ENCODE peak calls at places on chromosomes 3 and 15, in nine cellular contexts. L is astrocyte, U is endothelial cell of umbilical vein, A is A549, S is left ventricle myocardium inferior, F is nephron progenitor cell, Z is endothelial cell, Q is heart left ventricle, R is tibial nerve. T is an unnamed sample.
A peak's percentile ranks its signal among the peaks of the same experiment; 100 is the strongest.

GRCh38 chr15:80015156-80015555 is 44.2 kb upstream of the BCL2A1 start:
- DNase-seq in Z (no peak), F (no peak), L (no peak), R (no peak), S (no peak), A (no peak), Q (no peak), U (no peak), T (no peak)

GRCh38 chr3:169668081-169668956 is 4.8 kb upstream of the MECOM start:
- DNase-seq in L (peak; percentile 28), Q (peak; percentile 37), A (peak; percentile 18), F (peak; percentile 70), U (peak; percentile 79), S (no peak), Z (peak; percentile 55), R (no peak), T (peak; percentile 68)

GRCh38 chr3:9732080-9732752 is 681 bp downstream of the BRPF1 start:
- DNase-seq in Q (peak; percentile 49), U (peak; percentile 34), L (no peak), F (peak; percentile 50), S (no peak), A (no peak), R (no peak), Z (peak; percentile 57), T (peak; percentile 73)

GRCh38 chr3:5254281-5255048 is 67.0 kb downstream of the EDEM1 start:
- DNase-seq in L (no peak), S (no peak), Q (no peak), F (no peak), R (no peak), Z (no peak), U (no peak), A (no peak), T (no peak)

GRCh38 chr3:194540268-194540937 is 53.6 kb upstream of the ATP13A3 start:
- DNase-seq in F (no peak), L (no peak), R (no peak), S (peak; percentile 32), A (no peak), Q (peak; percentile 46), U (peak; percentile 42), Z (no peak), T (peak; percentile 60)

GRCh38 chr15:69909719-69910444 is 187.8 kb downstream of the TLE3 start:
- DNase-seq in R (no peak), A (peak; percentile 16), L (no peak), F (no peak), Q (no peak), U (no peak), S (no peak), Z (no peak), T (no peak)

GRCh38 chr3:109050591-109051167 is 67.3 kb downstream of the MORC1 start:
- DNase-seq in S (no peak), L (peak; percentile 1), R (no peak), Q (no peak), Z (no peak), F (peak; percentile 2), U (peak; percentile 23), A (peak; percentile 56), T (no peak)

GRCh38 chr15:99454941-99455795 is 110.6 kb upstream of the MEF2A start:
- DNase-seq in F (no peak), S (peak; percentile 91), Q (peak; percentile 97), Z (no peak), L (peak; percentile 97), R (peak; percentile 64), U (peak; percentile 97), A (peak; percentile 19), T (peak; percentile 89)

GRCh38 chr3:9088431-9089353 is 125.4 kb upstream of the RAD18 start:
- DNase-seq in F (no peak), U (no peak), A (no peak), Z (no peak), Q (no peak), L (peak; percentile 39), S (no peak), R (no peak), T (no peak)

GRCh38 chr3:50675179-50676030 is 678 bp downstream of the DOCK3 start:
- DNase-seq in Z (peak; percentile 65), A (no peak), L (no peak), F (peak; percentile 75), Q (peak; percentile 55), S (peak; percentile 55), R (no peak), U (no peak), T (peak; percentile 59)

GRCh38 chr15:63362196-63362595 is 19.4 kb downstream of the CA12 start:
- DNase-seq in Q (peak; percentile 78), A (no peak), Z (no peak), F (peak; percentile 14), U (no peak), S (peak; percentile 63), L (peak; percentile 45), R (no peak), T (no peak)

GRCh38 chr3:18758047-18758704 is 333.0 kb upstream of the SATB1 start:
- DNase-seq in Z (peak; percentile 41), F (peak; percentile 15), L (no peak), Q (no peak), S (no peak), U (no peak), A (peak; percentile 50), R (no peak), T (no peak)

GRCh38 chr15:29571728-29572454 is 250.4 kb downstream of the TJP1 start:
- DNase-seq in Z (peak; percentile 42), S (no peak), A (peak; percentile 19), L (no peak), Q (no peak), F (no peak), R (no peak), U (peak; percentile 52), T (no peak)

GRCh38 chr3:100401674-100402036 is 316 bp downstream of the LNP1 start:
- DNase-seq in U (no peak), S (peak; percentile 28), A (no peak), L (peak; percentile 55), Q (peak; percentile 27), Z (peak; percentile 28), F (peak; percentile 37), R (no peak), T (peak; percentile 52)

GRCh38 chr3:152302521-152303021 is 33.8 kb downstream of the MBNL1 start:
- DNase-seq in Z (no peak), L (peak; percentile 91), R (no peak), U (peak; percentile 24), F (no peak), A (peak; percentile 29), Q (peak; percentile 74), S (peak; percentile 54), T (peak; percentile 70)

GRCh38 chr3:118401887-118402286 is 632.8 kb downstream of the IGSF11 start:
- DNase-seq in A (no peak), S (no peak), F (no peak), U (no peak), R (no peak), L (no peak), Q (no peak), Z (no peak), T (no peak)
- TF ChIP-seq CTCF in A (no peak), S (no peak), F (no peak), U (no peak), R (no peak), L (no peak), Q (no peak), Z (no peak), T (no peak)

GRCh38 chr3:159675285-159675684 is 313.4 kb upstream of the IL12A start:
- DNase-seq in R (no peak), S (no peak), U (no peak), F (no peak), Q (no peak), L (no peak), Z (no peak), A (no peak), T (no peak)

GRCh38 chr3:159669024-159669476 is 319.6 kb upstream of the IL12A start:
- DNase-seq in A (peak; percentile 93), Z (no peak), R (no peak), F (no peak), Q (no peak), L (peak; percentile 44), S (no peak), U (peak; percentile 33), T (no peak)

GRCh38 chr3:159669753-159670152 is 318.9 kb upstream of the IL12A start:
- DNase-seq in R (no peak), Z (no peak), A (peak; percentile 12), L (peak; percentile 39), U (no peak), Q (no peak), S (no peak), F (no peak), T (no peak)

GRCh38 chr3:159674583-159674982 is 314.1 kb upstream of the IL12A start:
- DNase-seq in U (no peak), L (no peak), A (no peak), Z (no peak), S (no peak), R (no peak), Q (no peak), F (no peak), T (no peak)

GRCh38 chr3:159672728-159673471 is 315.7 kb upstream of the IL12A start:
- DNase-seq in S (no peak), Z (no peak), A (peak; percentile 16), Q (no peak), F (no peak), L (no peak), R (no peak), U (no peak), T (no peak)
- TF ChIP-seq CTCF in S (no peak), Z (peak; percentile 18), A (no peak), Q (no peak), F (no peak), L (peak; percentile 29), R (no peak), U (no peak), T (no peak)

GRCh38 chr3:147384210-147385058 is 21.9 kb downstream of the ZIC4 start:
- DNase-seq in Q (no peak), A (no peak), R (no peak), L (no peak), S (no peak), Z (peak; percentile 69), U (no peak), F (peak; percentile 59), T (no peak)
- TF ChIP-seq CTCF in Q (no peak), A (no peak), R (no peak), L (no peak), S (no peak), Z (peak; percentile 56), U (peak; percentile 32), F (peak; percentile 53), T (no peak)

GRCh38 chr3:45677841-45678240 is 11.4 kb upstream of the SACM1L start:
- DNase-seq in R (no peak), L (no peak), U (no peak), S (no peak), F (no peak), Q (no peak), Z (no peak), A (no peak), T (no peak)

GRCh38 chr3:45677045-45677436 is 12.2 kb upstream of the SACM1L start:
- DNase-seq in F (no peak), Z (peak; percentile 25), R (no peak), L (no peak), U (no peak), S (no peak), A (peak; percentile 33), Q (no peak), T (no peak)

GRCh38 chr3:45673273-45673672 is 15.9 kb upstream of the SACM1L start:
- DNase-seq in S (no peak), Q (no peak), F (no peak), L (no peak), U (no peak), A (no peak), R (no peak), Z (no peak), T (no peak)

GRCh38 chr3:45679805-45680204 is 9.4 kb upstream of the SACM1L start:
- DNase-seq in Q (no peak), S (no peak), F (no peak), Z (no peak), L (no peak), R (no peak), U (no peak), A (no peak), T (no peak)

GRCh38 chr3:45676248-45677044 is 12.8 kb upstream of the SACM1L start:
- DNase-seq in L (no peak), U (no peak), Z (peak; percentile 18), R (no peak), A (no peak), F (no peak), S (no peak), Q (no peak), T (no peak)
- TF ChIP-seq CTCF in L (no peak), U (no peak), Z (no peak), R (no peak), A (no peak), F (no peak), S (no peak), Q (no peak), T (no peak)

T was measured in lower lobe of right lung.